ENCODE peak calls at places on chromosomes 4 and X, in nine cellular contexts. One of them, this sample, is unnamed.

GRCh38 chrX:84170931-84171330 is 17.1 kb downstream of the RPS6KA6 start:
- DNase-seq in OCI-LY7: no peak
- DNase-seq in psoas muscle: no peak
- DNase-seq in HepG2: no peak
- DNase-seq in caudate nucleus: no peak
- DNase-seq in neuronal stem cell: no peak
- DNase-seq in brain microvascular endothelial cell: no peak
- DNase-seq in PC-3: no peak
- DNase-seq in GM23248: no peak
- DNase-seq in this sample: no peak

GRCh38 chr4:105461221-105462041 is 12.4 kb downstream of the PPA2 start:
- DNase-seq in GM23248: no peak
- DNase-seq in brain microvascular endothelial cell: no peak
- DNase-seq in neuronal stem cell: no peak
- DNase-seq in HepG2: no peak
- DNase-seq in OCI-LY7: no peak
- DNase-seq in psoas muscle: no peak
- DNase-seq in PC-3: no peak
- DNase-seq in caudate nucleus: no peak
- DNase-seq in this sample: no peak

GRCh38 chr4:98484031-98484430 is 174.4 kb downstream of the TSPAN5 start:
- DNase-seq in HepG2: no peak
- DNase-seq in PC-3: peak
- DNase-seq in brain microvascular endothelial cell: no peak
- DNase-seq in GM23248: peak
- DNase-seq in neuronal stem cell: no peak
- DNase-seq in caudate nucleus: no peak
- DNase-seq in OCI-LY7: no peak
- DNase-seq in psoas muscle: no peak
- DNase-seq in this sample: no peak

GRCh38 chr4:95215991-95216605 is 332.7 kb downstream of the UNC5C start:
- DNase-seq in PC-3: no peak
- DNase-seq in GM23248: peak
- DNase-seq in neuronal stem cell: no peak
- DNase-seq in caudate nucleus: no peak
- DNase-seq in OCI-LY7: no peak
- DNase-seq in psoas muscle: no peak
- DNase-seq in brain microvascular endothelial cell: peak
- DNase-seq in HepG2: no peak
- DNase-seq in this sample: no peak

GRCh38 chrX:11363069-11363594 is 69.9 kb downstream of the AMELX start:
- DNase-seq in PC-3: no peak
- DNase-seq in brain microvascular endothelial cell: no peak
- DNase-seq in GM23248: no peak
- DNase-seq in caudate nucleus: no peak
- DNase-seq in OCI-LY7: peak
- DNase-seq in HepG2: no peak
- DNase-seq in psoas muscle: no peak
- DNase-seq in neuronal stem cell: no peak
- DNase-seq in this sample: peak

GRCh38 chr4:88831063-88831462 is 133.4 kb upstream of the NAP1L5 start:
- DNase-seq in PC-3: no peak
- DNase-seq in OCI-LY7: no peak
- DNase-seq in brain microvascular endothelial cell: no peak
- DNase-seq in HepG2: no peak
- DNase-seq in caudate nucleus: no peak
- DNase-seq in GM23248: no peak
- DNase-seq in neuronal stem cell: no peak
- DNase-seq in psoas muscle: no peak
- DNase-seq in this sample: no peak

GRCh38 chrX:40090050-40090804 is 7.5 kb downstream of the BCOR start:
- DNase-seq in caudate nucleus: no peak
- DNase-seq in brain microvascular endothelial cell: no peak
- DNase-seq in neuronal stem cell: no peak
- DNase-seq in psoas muscle: peak
- DNase-seq in GM23248: peak
- DNase-seq in PC-3: no peak
- DNase-seq in HepG2: no peak
- DNase-seq in OCI-LY7: peak
- DNase-seq in this sample: no peak

GRCh38 chrX:1686642-1687041 is 71.8 kb downstream of the ASMT start:
- DNase-seq in neuronal stem cell: no peak
- DNase-seq in caudate nucleus: no peak
- DNase-seq in psoas muscle: no peak
- DNase-seq in PC-3: no peak
- DNase-seq in OCI-LY7: no peak
- DNase-seq in brain microvascular endothelial cell: peak
- DNase-seq in HepG2: no peak
- DNase-seq in GM23248: peak
- DNase-seq in this sample: no peak

GRCh38 chr4:66357316-66357715 is 687.0 kb upstream of the EPHA5 start:
- DNase-seq in OCI-LY7: no peak
- DNase-seq in caudate nucleus: no peak
- DNase-seq in neuronal stem cell: no peak
- DNase-seq in PC-3: peak
- DNase-seq in HepG2: no peak
- DNase-seq in GM23248: no peak
- DNase-seq in brain microvascular endothelial cell: peak
- DNase-seq in psoas muscle: no peak
- DNase-seq in this sample: no peak

GRCh38 chrX:10582215-10582733 is 38.1 kb downstream of the MID1 start:
- DNase-seq in neuronal stem cell: no peak
- DNase-seq in brain microvascular endothelial cell: peak
- DNase-seq in OCI-LY7: no peak
- DNase-seq in psoas muscle: no peak
- DNase-seq in caudate nucleus: no peak
- DNase-seq in PC-3: peak
- DNase-seq in GM23248: peak
- DNase-seq in HepG2: no peak
- DNase-seq in this sample: no peak

GRCh38 chrX:39753296-39753996 is 344.3 kb downstream of the BCOR start:
- DNase-seq in psoas muscle: no peak
- DNase-seq in HepG2: no peak
- DNase-seq in OCI-LY7: no peak
- DNase-seq in caudate nucleus: no peak
- DNase-seq in PC-3: no peak
- DNase-seq in GM23248: no peak
- DNase-seq in brain microvascular endothelial cell: peak
- DNase-seq in neuronal stem cell: no peak
- DNase-seq in this sample: no peak

GRCh38 chrX:5080812-5081211 is 1147.9 kb downstream of the NLGN4X start:
- DNase-seq in psoas muscle: no peak
- DNase-seq in OCI-LY7: no peak
- DNase-seq in caudate nucleus: no peak
- DNase-seq in HepG2: no peak
- DNase-seq in GM23248: no peak
- DNase-seq in brain microvascular endothelial cell: no peak
- DNase-seq in PC-3: peak
- DNase-seq in neuronal stem cell: no peak
- DNase-seq in this sample: no peak

GRCh38 chr4:137641554-137641953 is 109.3 kb upstream of the PCDH18 start:
- DNase-seq in brain microvascular endothelial cell: peak
- DNase-seq in GM23248: peak
- DNase-seq in PC-3: no peak
- DNase-seq in HepG2: no peak
- DNase-seq in OCI-LY7: no peak
- DNase-seq in caudate nucleus: no peak
- DNase-seq in psoas muscle: no peak
- DNase-seq in neuronal stem cell: no peak
- DNase-seq in this sample: no peak

GRCh38 chrX:17697191-17697590 is 40.1 kb upstream of the SCML1 start:
- DNase-seq in neuronal stem cell: no peak
- DNase-seq in caudate nucleus: no peak
- DNase-seq in psoas muscle: no peak
- DNase-seq in OCI-LY7: no peak
- DNase-seq in GM23248: peak
- DNase-seq in HepG2: peak
- DNase-seq in brain microvascular endothelial cell: no peak
- DNase-seq in PC-3: peak
- DNase-seq in this sample: no peak

GRCh38 chr4:99986792-99987191 is 36.7 kb upstream of the H2AZ1 start:
- DNase-seq in caudate nucleus: no peak
- DNase-seq in neuronal stem cell: no peak
- DNase-seq in brain microvascular endothelial cell: no peak
- DNase-seq in PC-3: no peak
- DNase-seq in GM23248: no peak
- DNase-seq in HepG2: no peak
- DNase-seq in psoas muscle: no peak
- DNase-seq in OCI-LY7: no peak
- DNase-seq in this sample: no peak

GRCh38 chr4:75995727-75996126 is 5.0 kb upstream of the SDAD1 start:
- DNase-seq in PC-3: peak
- DNase-seq in OCI-LY7: peak
- DNase-seq in psoas muscle: no peak
- DNase-seq in GM23248: peak
- DNase-seq in neuronal stem cell: peak
- DNase-seq in HepG2: peak
- DNase-seq in brain microvascular endothelial cell: peak
- DNase-seq in caudate nucleus: no peak
- DNase-seq in this sample: no peak

GRCh38 chr4:87306056-87306455 is 16.6 kb downstream of the HSD17B13 start:
- DNase-seq in psoas muscle: no peak
- DNase-seq in PC-3: no peak
- DNase-seq in neuronal stem cell: no peak
- DNase-seq in caudate nucleus: no peak
- DNase-seq in brain microvascular endothelial cell: no peak
- DNase-seq in GM23248: no peak
- DNase-seq in OCI-LY7: no peak
- DNase-seq in HepG2: no peak
- DNase-seq in this sample: no peak

GRCh38 chr4:45317739-45318138 is 591.4 kb upstream of the GNPDA2 start:
- DNase-seq in caudate nucleus: no peak
- DNase-seq in HepG2: no peak
- DNase-seq in PC-3: no peak
- DNase-seq in neuronal stem cell: no peak
- DNase-seq in brain microvascular endothelial cell: no peak
- DNase-seq in psoas muscle: no peak
- DNase-seq in OCI-LY7: no peak
- DNase-seq in GM23248: no peak
- DNase-seq in this sample: no peak

GRCh38 chr4:14827111-14827510 is 175.2 kb upstream of the CPEB2 start:
- DNase-seq in GM23248: peak
- DNase-seq in caudate nucleus: no peak
- DNase-seq in PC-3: no peak
- DNase-seq in HepG2: no peak
- DNase-seq in OCI-LY7: no peak
- DNase-seq in psoas muscle: no peak
- DNase-seq in neuronal stem cell: no peak
- DNase-seq in brain microvascular endothelial cell: no peak
- DNase-seq in this sample: no peak

GRCh38 chr4:64781737-64782326 is 372.6 kb upstream of the TECRL start:
- DNase-seq in HepG2: peak
- DNase-seq in psoas muscle: no peak
- DNase-seq in PC-3: peak
- DNase-seq in caudate nucleus: no peak
- DNase-seq in GM23248: peak
- DNase-seq in OCI-LY7: peak
- DNase-seq in brain microvascular endothelial cell: peak
- DNase-seq in neuronal stem cell: peak
- DNase-seq in this sample: no peak

GRCh38 chr4:143482753-143483362 is 30.6 kb upstream of the SMARCA5 start:
- DNase-seq in caudate nucleus: no peak
- DNase-seq in HepG2: peak
- DNase-seq in brain microvascular endothelial cell: peak
- DNase-seq in psoas muscle: no peak
- DNase-seq in OCI-LY7: peak
- DNase-seq in GM23248: peak
- DNase-seq in neuronal stem cell: peak
- DNase-seq in PC-3: peak
- DNase-seq in this sample: peak

GRCh38 chr4:6324999-6325790 is 55.5 kb downstream of the WFS1 start:
- DNase-seq in caudate nucleus: peak
- DNase-seq in psoas muscle: peak
- DNase-seq in brain microvascular endothelial cell: no peak
- DNase-seq in neuronal stem cell: no peak
- DNase-seq in HepG2: no peak
- DNase-seq in GM23248: peak
- DNase-seq in OCI-LY7: no peak
- DNase-seq in PC-3: peak
- DNase-seq in this sample: no peak

GRCh38 chr4:83267121-83267834 is 17.3 kb downstream of the COQ2 start:
- DNase-seq in OCI-LY7: no peak
- DNase-seq in GM23248: peak
- DNase-seq in HepG2: no peak
- DNase-seq in caudate nucleus: no peak
- DNase-seq in brain microvascular endothelial cell: peak
- DNase-seq in psoas muscle: peak
- DNase-seq in PC-3: no peak
- DNase-seq in neuronal stem cell: no peak
- DNase-seq in this sample: no peak

GRCh38 chr4:74375824-74376426 is 11.0 kb downstream of the EREG start:
- DNase-seq in PC-3: peak
- DNase-seq in HepG2: no peak
- DNase-seq in neuronal stem cell: no peak
- DNase-seq in GM23248: no peak
- DNase-seq in caudate nucleus: no peak
- DNase-seq in psoas muscle: no peak
- DNase-seq in brain microvascular endothelial cell: no peak
- DNase-seq in OCI-LY7: no peak
- DNase-seq in this sample: no peak
- H3K27ac ChIP-seq in PC-3: peak
- H3K27ac ChIP-seq in HepG2: no peak
- H3K27ac ChIP-seq in neuronal stem cell: no peak
- H3K27ac ChIP-seq in GM23248: no peak
- H3K27ac ChIP-seq in caudate nucleus: no peak
- H3K27ac ChIP-seq in psoas muscle: no peak
- H3K27ac ChIP-seq in brain microvascular endothelial cell: no peak
- H3K27ac ChIP-seq in OCI-LY7: no peak
- H3K27ac ChIP-seq in this sample: no peak

GRCh38 chrX:113651306-113651705 is 810.7 kb upstream of the AMOT start:
- DNase-seq in OCI-LY7: no peak
- DNase-seq in psoas muscle: no peak
- DNase-seq in GM23248: no peak
- DNase-seq in brain microvascular endothelial cell: no peak
- DNase-seq in neuronal stem cell: no peak
- DNase-seq in caudate nucleus: no peak
- DNase-seq in PC-3: no peak
- DNase-seq in HepG2: no peak
- DNase-seq in this sample: no peak
- H3K27ac ChIP-seq in OCI-LY7: no peak
- H3K27ac ChIP-seq in psoas muscle: no peak
- H3K27ac ChIP-seq in GM23248: no peak
- H3K27ac ChIP-seq in brain microvascular endothelial cell: no peak
- H3K27ac ChIP-seq in neuronal stem cell: no peak
- H3K27ac ChIP-seq in caudate nucleus: no peak
- H3K27ac ChIP-seq in PC-3: no peak
- H3K27ac ChIP-seq in HepG2: no peak
- H3K27ac ChIP-seq in this sample: no peak

GRCh38 chr4:8194306-8195242 is 4.5 kb upstream of the SH3TC1 start:
- DNase-seq in GM23248: no peak
- DNase-seq in psoas muscle: no peak
- DNase-seq in neuronal stem cell: no peak
- DNase-seq in brain microvascular endothelial cell: no peak
- DNase-seq in PC-3: no peak
- DNase-seq in OCI-LY7: no peak
- DNase-seq in HepG2: no peak
- DNase-seq in caudate nucleus: no peak
- DNase-seq in this sample: no peak
- H3K27ac ChIP-seq in GM23248: no peak
- H3K27ac ChIP-seq in psoas muscle: no peak
- H3K27ac ChIP-seq in neuronal stem cell: no peak
- H3K27ac ChIP-seq in brain microvascular endothelial cell: no peak
- H3K27ac ChIP-seq in PC-3: no peak
- H3K27ac ChIP-seq in OCI-LY7: no peak
- H3K27ac ChIP-seq in HepG2: no peak
- H3K27ac ChIP-seq in caudate nucleus: no peak
- H3K27ac ChIP-seq in this sample: no peak

GRCh38 chrX:104136241-104137019 is 20.4 kb downstream of the SLC25A53 start:
- DNase-seq in brain microvascular endothelial cell: peak
- DNase-seq in HepG2: peak
- DNase-seq in psoas muscle: peak
- DNase-seq in PC-3: peak
- DNase-seq in caudate nucleus: peak
- DNase-seq in neuronal stem cell: peak
- DNase-seq in GM23248: peak
- DNase-seq in OCI-LY7: peak
- DNase-seq in this sample: peak
- H3K27ac ChIP-seq in brain microvascular endothelial cell: peak
- H3K27ac ChIP-seq in HepG2: no peak
- H3K27ac ChIP-seq in psoas muscle: no peak
- H3K27ac ChIP-seq in PC-3: no peak
- H3K27ac ChIP-seq in caudate nucleus: peak
- H3K27ac ChIP-seq in neuronal stem cell: no peak
- H3K27ac ChIP-seq in GM23248: peak
- H3K27ac ChIP-seq in OCI-LY7: no peak
- H3K27ac ChIP-seq in this sample: no peak

This sample was measured in substantia nigra.